ENCODE peak calls at places on chromosome 14, in nine cellular contexts. W is astrocyte; L is kidney; P is gastrocnemius medialis; E is right atrium auricular region; N is heart left ventricle; Q is aorta; X is psoas muscle; C is CD8-positive, alpha-beta memory T cell. S is an unnamed sample.

GRCh38 chr14:104394606-104394910 is 185.0 kb upstream of the C14orf180 start:
- DNase-seq in W (no peak), L (peak; percentile 35), P (no peak), E (peak; percentile 47), N (peak; percentile 4), Q (no peak), X (no peak), C (no peak), S (no peak)

GRCh38 chr14:92635896-92636295 is 112.5 kb downstream of the LGMN start:
- DNase-seq in W (no peak), L (no peak), P (no peak), E (no peak), N (no peak), Q (no peak), X (no peak), C (no peak), S (no peak)

GRCh38 chr14:83706555-83706954 is 1823.4 kb upstream of the FLRT2 start:
- DNase-seq in W (no peak), L (no peak), P (no peak), E (no peak), N (no peak), Q (no peak), X (no peak), C (no peak), S (no peak)

GRCh38 chr14:52443506-52443905 is 108.8 kb downstream of the TXNDC16 start:
- DNase-seq in W (no peak), L (no peak), P (no peak), E (no peak), N (no peak), Q (no peak), X (no peak), C (no peak), S (no peak)

GRCh38 chr14:88618476-88618875 is 55.6 kb downstream of the ZC3H14 start:
- DNase-seq in W (no peak), L (no peak), P (no peak), E (no peak), N (no peak), Q (no peak), X (no peak), C (no peak), S (no peak)

GRCh38 chr14:55074662-55075061 is 23.2 kb downstream of the MAPK1IP1L start:
- DNase-seq in W (peak; percentile 59), L (no peak), P (no peak), E (no peak), N (no peak), Q (no peak), X (no peak), C (no peak), S (no peak)

GRCh38 chr14:22558221-22558913 is 30.7 kb downstream of the DAD1 start:
- DNase-seq in W (no peak), L (no peak), P (no peak), E (no peak), N (no peak), Q (no peak), X (no peak), C (peak; percentile 79), S (no peak)

GRCh38 chr14:85058170-85058569 is 471.8 kb upstream of the FLRT2 start:
- DNase-seq in W (peak; percentile 33), L (no peak), P (no peak), E (no peak), N (no peak), Q (no peak), X (no peak), C (no peak), S (no peak)

GRCh38 chr14:58082011-58082410 is 70.0 kb downstream of the ARMH4 start:
- DNase-seq in W (peak; percentile 40), L (no peak), P (no peak), E (no peak), N (no peak), Q (no peak), X (no peak), C (no peak), S (no peak)

GRCh38 chr14:21526672-21527319 is 650 bp upstream of the SALL2 start:
- DNase-seq in W (no peak), L (no peak), P (no peak), E (no peak), N (no peak), Q (no peak), X (no peak), C (no peak), S (no peak)

GRCh38 chr14:20757963-20758362 is 10.2 kb upstream of the EDDM3B start:
- DNase-seq in W (no peak), L (no peak), P (no peak), E (no peak), N (peak; percentile 28), Q (peak; percentile 46), X (no peak), C (no peak), S (no peak)

GRCh38 chr14:94885481-94886155 is 115.7 kb upstream of the GSC start:
- DNase-seq in W (no peak), L (no peak), P (no peak), E (no peak), N (no peak), Q (no peak), X (no peak), C (no peak), S (no peak)

GRCh38 chr14:104390221-104390931 is 189.2 kb upstream of the C14orf180 start:
- DNase-seq in W (no peak), L (no peak), P (no peak), E (peak; percentile 44), N (peak; percentile 5), Q (no peak), X (peak; percentile 50), C (no peak), S (no peak)

GRCh38 chr14:77186911-77187648 is 5.5 kb downstream of the TMEM63C start:
- DNase-seq in W (peak; percentile 90), L (no peak), P (no peak), E (no peak), N (no peak), Q (no peak), X (no peak), C (no peak), S (no peak)
- H3K4me1 ChIP-seq in W (peaks cover 13% of the 10 kb centered on the region), L (peaks cover 2% of the 10 kb centered on the region), P (no peaks in the 10 kb centered on the region), E (peaks cover 4% of the 10 kb centered on the region), N (no peaks in the 10 kb centered on the region), Q (no peaks in the 10 kb centered on the region), X (no peaks in the 10 kb centered on the region), C (peaks cover 6% of the 10 kb centered on the region), S (peaks cover 3% of the 10 kb centered on the region)

GRCh38 chr14:29453045-29453444 is 474.6 kb downstream of the PRKD1 start:
- DNase-seq in W (no peak), L (no peak), P (no peak), E (no peak), N (no peak), Q (no peak), X (no peak), C (no peak), S (no peak)
- H3K4me3 ChIP-seq in W (no peak overlapping the region), L (no peak overlapping the region), P (no peak overlapping the region), E (no peak overlapping the region), N (no peak overlapping the region), Q (no peak overlapping the region), X (no peak overlapping the region), C (no peak overlapping the region), S (no peak overlapping the region)

DNA sequence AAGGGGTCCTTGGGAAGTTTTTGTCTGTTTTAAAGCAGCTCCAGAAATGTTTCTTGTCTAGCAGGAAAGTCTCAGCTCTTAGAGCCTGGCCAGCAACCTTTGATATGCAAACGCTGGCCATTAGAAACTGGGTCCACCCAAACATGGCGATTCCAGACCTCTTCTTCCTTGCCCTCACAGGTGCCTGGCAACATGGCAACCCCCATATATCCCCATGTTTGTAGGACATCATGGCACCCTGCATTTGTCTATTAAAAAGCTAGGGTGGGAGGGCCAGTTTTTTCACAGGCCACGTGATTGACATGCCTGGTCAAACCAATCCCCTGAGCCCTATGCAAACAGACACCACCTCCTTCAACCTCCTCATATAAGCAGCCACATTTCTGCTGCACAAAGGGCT is 848.7 kb upstream of the FOXG1 start:
- DNase-seq in W (no peak), L (peak; percentile 11), P (no peak), E (no peak), N (no peak), Q (no peak), X (no peak), C (no peak), S (no peak)
- H3K4me1 ChIP-seq in W (no peaks in the 10 kb centered on the region), L (no peaks in the 10 kb centered on the region), P (no peaks in the 10 kb centered on the region), E (no peaks in the 10 kb centered on the region), N (no peaks in the 10 kb centered on the region), Q (no peaks in the 10 kb centered on the region), X (no peaks in the 10 kb centered on the region), C (no peaks in the 10 kb centered on the region), S (no peaks in the 10 kb centered on the region)

GRCh38 chr14:24673534-24674203 is 39.7 kb upstream of the GZMB start:
- DNase-seq in W (no peak), L (no peak), P (no peak), E (no peak), N (no peak), Q (no peak), X (no peak), C (peak; percentile 84), S (no peak)
- H3K4me3 ChIP-seq in W (no peak overlapping the region), L (no peak overlapping the region), P (no peak overlapping the region), E (no peak overlapping the region), N (no peak overlapping the region), Q (no peak overlapping the region), X (no peak overlapping the region), C (peak overlapping the region; percentile 38), S (no peak overlapping the region)